ENCODE peak calls at places on chromosomes 5 and 9, in eight cellular contexts. One of them, this sample, is unnamed.

GRCh38 chr5:172939561-172939960 is 19.7 kb upstream of the RPL26L1 start:
- DNase-seq in stimulated activated CD8-positive, alpha-beta memory T cell treated with anti-CD3 and anti-CD28 coated beads, Interleukin-15, amount 100 ng/mL, for 4 hours: no peak
- DNase-seq in HuH-7: no peak
- DNase-seq in neural progenitor cell: peak; percentile 63
- DNase-seq in stimulated activated naive B cell treated with anti-CD40 and anti-IgM and Interleukin-4, amounts not matched to agents 10 μg/mL and 1 μg/mL and 100 μg/mL, for 72 hours: no peak
- DNase-seq in GM20000: no peak
- DNase-seq in astrocyte of the spinal cord: no peak
- DNase-seq in psoas muscle: peak; percentile 35
- DNase-seq in this sample: no peak

GRCh38 chr9:89427621-89428221 is 70.2 kb downstream of the SEMA4D start:
- DNase-seq in neural progenitor cell: no peak
- DNase-seq in psoas muscle: no peak
- DNase-seq in GM20000: no peak
- DNase-seq in astrocyte of the spinal cord: no peak
- DNase-seq in HuH-7: no peak
- DNase-seq in stimulated activated CD8-positive, alpha-beta memory T cell treated with anti-CD3 and anti-CD28 coated beads, Interleukin-15, amount 100 ng/mL, for 4 hours: peak; percentile 76
- DNase-seq in stimulated activated naive B cell treated with anti-CD40 and anti-IgM and Interleukin-4, amounts not matched to agents 10 μg/mL and 1 μg/mL and 100 μg/mL, for 72 hours: no peak
- DNase-seq in this sample: no peak

GRCh38 chr9:72864327-72864726 is 88.5 kb downstream of the ALDH1A1 start:
- DNase-seq in stimulated activated naive B cell treated with anti-CD40 and anti-IgM and Interleukin-4, amounts not matched to agents 10 μg/mL and 1 μg/mL and 100 μg/mL, for 72 hours: no peak
- DNase-seq in neural progenitor cell: no peak
- DNase-seq in stimulated activated CD8-positive, alpha-beta memory T cell treated with anti-CD3 and anti-CD28 coated beads, Interleukin-15, amount 100 ng/mL, for 4 hours: no peak
- DNase-seq in psoas muscle: no peak
- DNase-seq in astrocyte of the spinal cord: no peak
- DNase-seq in HuH-7: no peak
- DNase-seq in GM20000: no peak
- DNase-seq in this sample: no peak

GRCh38 chr9:81032831-81033230 is 656.5 kb downstream of the TLE1 start:
- DNase-seq in HuH-7: no peak
- DNase-seq in stimulated activated naive B cell treated with anti-CD40 and anti-IgM and Interleukin-4, amounts not matched to agents 10 μg/mL and 1 μg/mL and 100 μg/mL, for 72 hours: no peak
- DNase-seq in psoas muscle: no peak
- DNase-seq in GM20000: no peak
- DNase-seq in neural progenitor cell: no peak
- DNase-seq in astrocyte of the spinal cord: peak; percentile 65
- DNase-seq in stimulated activated CD8-positive, alpha-beta memory T cell treated with anti-CD3 and anti-CD28 coated beads, Interleukin-15, amount 100 ng/mL, for 4 hours: no peak
- DNase-seq in this sample: no peak

GRCh38 chr5:143183989-143184388 is 219.5 kb downstream of the NR3C1 start:
- DNase-seq in HuH-7: no peak
- DNase-seq in stimulated activated naive B cell treated with anti-CD40 and anti-IgM and Interleukin-4, amounts not matched to agents 10 μg/mL and 1 μg/mL and 100 μg/mL, for 72 hours: no peak
- DNase-seq in psoas muscle: no peak
- DNase-seq in astrocyte of the spinal cord: no peak
- DNase-seq in GM20000: no peak
- DNase-seq in neural progenitor cell: no peak
- DNase-seq in stimulated activated CD8-positive, alpha-beta memory T cell treated with anti-CD3 and anti-CD28 coated beads, Interleukin-15, amount 100 ng/mL, for 4 hours: no peak
- DNase-seq in this sample: no peak

GRCh38 chr5:157747766-157748700 is 4.5 kb downstream of the LSM11 start:
- DNase-seq in psoas muscle: no peak
- DNase-seq in neural progenitor cell: no peak
- DNase-seq in astrocyte of the spinal cord: peak; percentile 18
- DNase-seq in stimulated activated CD8-positive, alpha-beta memory T cell treated with anti-CD3 and anti-CD28 coated beads, Interleukin-15, amount 100 ng/mL, for 4 hours: no peak
- DNase-seq in HuH-7: no peak
- DNase-seq in stimulated activated naive B cell treated with anti-CD40 and anti-IgM and Interleukin-4, amounts not matched to agents 10 μg/mL and 1 μg/mL and 100 μg/mL, for 72 hours: peak; percentile 29
- DNase-seq in GM20000: no peak
- DNase-seq in this sample: no peak

GRCh38 chr5:18553269-18553668 is 919.0 kb downstream of the TAF11L14 start:
- DNase-seq in psoas muscle: no peak
- DNase-seq in neural progenitor cell: no peak
- DNase-seq in stimulated activated naive B cell treated with anti-CD40 and anti-IgM and Interleukin-4, amounts not matched to agents 10 μg/mL and 1 μg/mL and 100 μg/mL, for 72 hours: no peak
- DNase-seq in GM20000: no peak
- DNase-seq in stimulated activated CD8-positive, alpha-beta memory T cell treated with anti-CD3 and anti-CD28 coated beads, Interleukin-15, amount 100 ng/mL, for 4 hours: no peak
- DNase-seq in HuH-7: no peak
- DNase-seq in astrocyte of the spinal cord: peak; percentile 94
- DNase-seq in this sample: no peak

GRCh38 chr9:107422189-107422802 is 67.3 kb downstream of the KLF4 start:
- DNase-seq in psoas muscle: peak; percentile 63
- DNase-seq in HuH-7: peak; percentile 84
- DNase-seq in stimulated activated CD8-positive, alpha-beta memory T cell treated with anti-CD3 and anti-CD28 coated beads, Interleukin-15, amount 100 ng/mL, for 4 hours: no peak
- DNase-seq in stimulated activated naive B cell treated with anti-CD40 and anti-IgM and Interleukin-4, amounts not matched to agents 10 μg/mL and 1 μg/mL and 100 μg/mL, for 72 hours: peak; percentile 5
- DNase-seq in neural progenitor cell: peak; percentile 92
- DNase-seq in GM20000: peak; percentile 45
- DNase-seq in astrocyte of the spinal cord: peak; percentile 55
- DNase-seq in this sample: no peak

GRCh38 chr9:121574771-121575519 is 75.3 kb upstream of the GGTA1 start:
- DNase-seq in stimulated activated CD8-positive, alpha-beta memory T cell treated with anti-CD3 and anti-CD28 coated beads, Interleukin-15, amount 100 ng/mL, for 4 hours: no peak
- DNase-seq in astrocyte of the spinal cord: no peak
- DNase-seq in GM20000: no peak
- DNase-seq in psoas muscle: no peak
- DNase-seq in neural progenitor cell: no peak
- DNase-seq in HuH-7: no peak
- DNase-seq in stimulated activated naive B cell treated with anti-CD40 and anti-IgM and Interleukin-4, amounts not matched to agents 10 μg/mL and 1 μg/mL and 100 μg/mL, for 72 hours: no peak
- DNase-seq in this sample: no peak

GRCh38 chr5:113115061-113115460 is 138.5 kb downstream of the DCP2 start:
- DNase-seq in neural progenitor cell: no peak
- DNase-seq in astrocyte of the spinal cord: no peak
- DNase-seq in HuH-7: no peak
- DNase-seq in GM20000: no peak
- DNase-seq in stimulated activated CD8-positive, alpha-beta memory T cell treated with anti-CD3 and anti-CD28 coated beads, Interleukin-15, amount 100 ng/mL, for 4 hours: no peak
- DNase-seq in psoas muscle: no peak
- DNase-seq in stimulated activated naive B cell treated with anti-CD40 and anti-IgM and Interleukin-4, amounts not matched to agents 10 μg/mL and 1 μg/mL and 100 μg/mL, for 72 hours: no peak
- DNase-seq in this sample: no peak

GRCh38 chr5:31916327-31916726 is 257.8 kb downstream of the GOLPH3 start:
- DNase-seq in neural progenitor cell: no peak
- DNase-seq in GM20000: no peak
- DNase-seq in astrocyte of the spinal cord: no peak
- DNase-seq in psoas muscle: no peak
- DNase-seq in stimulated activated naive B cell treated with anti-CD40 and anti-IgM and Interleukin-4, amounts not matched to agents 10 μg/mL and 1 μg/mL and 100 μg/mL, for 72 hours: no peak
- DNase-seq in stimulated activated CD8-positive, alpha-beta memory T cell treated with anti-CD3 and anti-CD28 coated beads, Interleukin-15, amount 100 ng/mL, for 4 hours: no peak
- DNase-seq in HuH-7: no peak
- DNase-seq in this sample: no peak

GRCh38 chr5:143921525-143922311 is 109.8 kb downstream of the HMHB1 start:
- DNase-seq in stimulated activated naive B cell treated with anti-CD40 and anti-IgM and Interleukin-4, amounts not matched to agents 10 μg/mL and 1 μg/mL and 100 μg/mL, for 72 hours: no peak
- DNase-seq in psoas muscle: no peak
- DNase-seq in astrocyte of the spinal cord: peak; percentile 74
- DNase-seq in neural progenitor cell: no peak
- DNase-seq in GM20000: no peak
- DNase-seq in stimulated activated CD8-positive, alpha-beta memory T cell treated with anti-CD3 and anti-CD28 coated beads, Interleukin-15, amount 100 ng/mL, for 4 hours: no peak
- DNase-seq in HuH-7: no peak
- DNase-seq in this sample: no peak

GRCh38 chr9:69542942-69543704 is 129.0 kb downstream of the APBA1 start:
- DNase-seq in GM20000: no peak
- DNase-seq in HuH-7: no peak
- DNase-seq in psoas muscle: no peak
- DNase-seq in stimulated activated CD8-positive, alpha-beta memory T cell treated with anti-CD3 and anti-CD28 coated beads, Interleukin-15, amount 100 ng/mL, for 4 hours: no peak
- DNase-seq in neural progenitor cell: peak; percentile 93
- DNase-seq in stimulated activated naive B cell treated with anti-CD40 and anti-IgM and Interleukin-4, amounts not matched to agents 10 μg/mL and 1 μg/mL and 100 μg/mL, for 72 hours: no peak
- DNase-seq in astrocyte of the spinal cord: peak; percentile 23
- DNase-seq in this sample: no peak

GRCh38 chr5:139251281-139251687 is 42.3 kb upstream of the MATR3 start:
- DNase-seq in stimulated activated naive B cell treated with anti-CD40 and anti-IgM and Interleukin-4, amounts not matched to agents 10 μg/mL and 1 μg/mL and 100 μg/mL, for 72 hours: no peak
- DNase-seq in GM20000: peak; percentile 69
- DNase-seq in neural progenitor cell: no peak
- DNase-seq in stimulated activated CD8-positive, alpha-beta memory T cell treated with anti-CD3 and anti-CD28 coated beads, Interleukin-15, amount 100 ng/mL, for 4 hours: no peak
- DNase-seq in astrocyte of the spinal cord: no peak
- DNase-seq in HuH-7: no peak
- DNase-seq in psoas muscle: no peak
- DNase-seq in this sample: no peak

GRCh38 chr5:69374911-69375446 is 5.4 kb downstream of the RAD17 start:
- DNase-seq in HuH-7: no peak
- DNase-seq in stimulated activated CD8-positive, alpha-beta memory T cell treated with anti-CD3 and anti-CD28 coated beads, Interleukin-15, amount 100 ng/mL, for 4 hours: no peak
- DNase-seq in astrocyte of the spinal cord: no peak
- DNase-seq in stimulated activated naive B cell treated with anti-CD40 and anti-IgM and Interleukin-4, amounts not matched to agents 10 μg/mL and 1 μg/mL and 100 μg/mL, for 72 hours: no peak
- DNase-seq in psoas muscle: no peak
- DNase-seq in GM20000: peak; percentile 47
- DNase-seq in neural progenitor cell: no peak
- DNase-seq in this sample: no peak

GRCh38 chr5:54637654-54638053 is 120.1 kb downstream of the SNX18 start:
- DNase-seq in astrocyte of the spinal cord: peak; percentile 31
- DNase-seq in stimulated activated CD8-positive, alpha-beta memory T cell treated with anti-CD3 and anti-CD28 coated beads, Interleukin-15, amount 100 ng/mL, for 4 hours: no peak
- DNase-seq in stimulated activated naive B cell treated with anti-CD40 and anti-IgM and Interleukin-4, amounts not matched to agents 10 μg/mL and 1 μg/mL and 100 μg/mL, for 72 hours: no peak
- DNase-seq in neural progenitor cell: no peak
- DNase-seq in HuH-7: no peak
- DNase-seq in GM20000: no peak
- DNase-seq in psoas muscle: no peak
- DNase-seq in this sample: no peak

GRCh38 chr5:165405340-165405739 is 1899.9 kb downstream of the MAT2B start:
- DNase-seq in GM20000: no peak
- DNase-seq in psoas muscle: no peak
- DNase-seq in stimulated activated CD8-positive, alpha-beta memory T cell treated with anti-CD3 and anti-CD28 coated beads, Interleukin-15, amount 100 ng/mL, for 4 hours: no peak
- DNase-seq in stimulated activated naive B cell treated with anti-CD40 and anti-IgM and Interleukin-4, amounts not matched to agents 10 μg/mL and 1 μg/mL and 100 μg/mL, for 72 hours: no peak
- DNase-seq in astrocyte of the spinal cord: no peak
- DNase-seq in HuH-7: no peak
- DNase-seq in neural progenitor cell: no peak
- DNase-seq in this sample: no peak

GRCh38 chr5:102772273-102772672 is 17.2 kb downstream of the PAM start:
- DNase-seq in psoas muscle: no peak
- DNase-seq in stimulated activated naive B cell treated with anti-CD40 and anti-IgM and Interleukin-4, amounts not matched to agents 10 μg/mL and 1 μg/mL and 100 μg/mL, for 72 hours: no peak
- DNase-seq in neural progenitor cell: no peak
- DNase-seq in astrocyte of the spinal cord: no peak
- DNase-seq in HuH-7: no peak
- DNase-seq in stimulated activated CD8-positive, alpha-beta memory T cell treated with anti-CD3 and anti-CD28 coated beads, Interleukin-15, amount 100 ng/mL, for 4 hours: no peak
- DNase-seq in GM20000: no peak
- DNase-seq in this sample: peak; percentile 29

This sample was measured in GF-D8.